ENCODE peak calls at places on chromosomes 11 and 22, in six cellular contexts. E, Q, T, X, I and G are unnamed samples.

GRCh38 chr22:41052661-41053490 is 39.5 kb upstream of the EP300 start:
- DNase-seq in E (no peak), Q (no peak), T (peak; percentile 69), X (no peak), I (no peak), G (peak; percentile 27)

GRCh38 chr11:1233351-1234053 is 10.6 kb downstream of the MUC5B start:
- DNase-seq in E (no peak), Q (no peak), T (no peak), X (no peak), I (no peak), G (no peak)

GRCh38 chr11:105891685-105892084 is 130.4 kb downstream of the MSANTD4 start:
- DNase-seq in E (no peak), Q (no peak), T (no peak), X (no peak), I (no peak), G (no peak)

GRCh38 chr22:38513063-38513462 is 7.0 kb upstream of the DDX17 start:
- DNase-seq in E (no peak), Q (no peak), T (no peak), X (no peak), I (no peak), G (no peak)

GRCh38 chr22:37639070-37639760 is at the start of gene SH3BP1:
- DNase-seq in E (no peak), Q (no peak), T (no peak), X (peak; percentile 71), I (no peak), G (no peak)

GRCh38 chr11:115974703-115975102 is 470.5 kb upstream of the CADM1 start:
- DNase-seq in E (no peak), Q (no peak), T (no peak), X (no peak), I (no peak), G (no peak)

GRCh38 chr11:76314741-76315090 is 66.2 kb downstream of the THAP12 start:
- DNase-seq in E (no peak), Q (no peak), T (peak; percentile 24), X (no peak), I (no peak), G (no peak)

GRCh38 chr22:23512348-23512705 is 67.8 kb downstream of the IGLL1 start:
- DNase-seq in E (no peak), Q (no peak), T (no peak), X (no peak), I (no peak), G (no peak)

GRCh38 chr22:48902983-48903650 is 924.6 kb downstream of the BRD1 start:
- DNase-seq in E (no peak), Q (no peak), T (no peak), X (no peak), I (no peak), G (no peak)

GRCh38 chr11:3879216-3879966 is 23.9 kb downstream of the STIM1 start:
- DNase-seq in E (no peak), Q (peak; percentile 76), T (no peak), X (no peak), I (no peak), G (no peak)

GRCh38 chr22:42283288-42284229 is 13.1 kb upstream of the TCF20 start:
- DNase-seq in E (no peak), Q (no peak), T (no peak), X (no peak), I (no peak), G (no peak)

GRCh38 chr22:32378703-32379272 is 21.1 kb downstream of the RFPL3 start:
- DNase-seq in E (no peak), Q (no peak), T (no peak), X (no peak), I (no peak), G (no peak)

GRCh38 chr11:69692422-69692821 is 11.4 kb downstream of the FGF19 start:
- DNase-seq in E (no peak), Q (no peak), T (no peak), X (no peak), I (no peak), G (no peak)

GRCh38 chr11:12995211-12995610 is 13.9 kb upstream of the RASSF10 start:
- DNase-seq in E (no peak), Q (no peak), T (no peak), X (no peak), I (no peak), G (no peak)

GRCh38 chr11:70912226-70912840 is 340.0 kb downstream of the SHANK2 start:
- DNase-seq in E (no peak), Q (no peak), T (no peak), X (no peak), I (no peak), G (no peak)

GRCh38 chr11:91538065-91538464 is 686.6 kb upstream of the FAT3 start:
- DNase-seq in E (no peak), Q (no peak), T (no peak), X (no peak), I (no peak), G (no peak)

GRCh38 chr11:124900464-124900863 is 2.8 kb upstream of the ROBO4 start:
- DNase-seq in E (no peak), Q (no peak), T (no peak), X (no peak), I (peak; percentile 73), G (peak; percentile 85)

GRCh38 chr11:38169286-38169685 is 1571.2 kb upstream of the RAG2 start:
- DNase-seq in E (no peak), Q (no peak), T (no peak), X (no peak), I (peak; percentile 6), G (no peak)

GRCh38 chr11:86446924-86447285 is 72.2 kb downstream of the CCDC81 start:
- DNase-seq in E (no peak), Q (no peak), T (no peak), X (no peak), I (no peak), G (no peak)
- H3K4me3 ChIP-seq in E (no peak overlapping the region), Q (no peak overlapping the region), T (no peak overlapping the region), X (no peak overlapping the region), I (no peak overlapping the region), G (no peak overlapping the region)

DNA sequence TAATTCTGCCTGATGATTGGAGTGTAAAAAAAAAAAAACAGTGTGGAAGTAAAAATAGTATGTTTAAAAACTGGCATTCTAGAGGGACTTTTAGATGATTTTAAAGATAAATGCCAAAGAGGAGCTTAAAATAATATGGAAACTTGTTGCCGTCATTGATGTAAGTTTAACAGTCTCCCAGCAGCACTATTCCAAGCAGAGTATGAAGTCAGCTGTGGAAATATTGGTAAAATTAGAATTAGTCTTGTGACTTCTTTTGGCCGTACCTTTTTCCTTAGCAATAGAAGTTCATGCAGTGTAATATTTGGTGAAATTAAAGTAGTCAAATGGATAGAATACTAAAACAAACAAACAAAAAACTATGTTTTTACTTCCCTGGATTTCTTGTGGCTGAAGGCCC is 134.9 kb downstream of the METTL15 start:
- DNase-seq in E (no peak), Q (no peak), T (no peak), X (no peak), I (no peak), G (no peak)
- TF ChIP-seq CTCF in E (no peak), Q (no peak), T (no peak), X (no peak), I (no peak), G (no peak)

DNA sequence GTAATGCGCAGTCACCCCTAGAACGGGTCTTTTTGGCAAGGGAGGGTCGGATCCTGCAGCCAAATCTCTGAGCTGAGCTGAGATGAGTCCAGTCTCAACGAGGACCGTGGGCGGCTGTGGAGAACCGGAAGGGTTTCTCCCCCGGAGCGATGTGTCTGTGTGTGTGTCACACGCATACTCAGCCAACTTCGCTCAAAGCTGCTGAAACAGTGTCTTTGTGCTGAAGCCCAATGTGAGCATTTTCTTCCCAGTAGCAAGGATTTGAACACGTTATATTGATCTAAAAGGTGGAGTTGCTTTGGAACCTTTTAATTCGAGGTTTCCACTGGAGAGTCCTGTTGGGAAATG is 1.4 kb upstream of the CELSR1 start:
- DNase-seq in E (no peak), Q (no peak), T (no peak), X (no peak), I (no peak), G (no peak)
- H3K4me3 ChIP-seq in E (peak overlapping the region; percentile 62), Q (no peak overlapping the region), T (peak overlapping the region; percentile 12), X (peak overlapping the region; percentile 5), I (peak overlapping the region; percentile 47), G (no peak overlapping the region)

GRCh38 chr11:117519170-117519569 is 191.5 kb downstream of the CEP164 start:
- DNase-seq in E (no peak), Q (no peak), T (no peak), X (no peak), I (no peak), G (no peak)
- TF ChIP-seq CTCF in E (no peak), Q (no peak), T (no peak), X (no peak), I (no peak), G (no peak)